ENCODE peak calls at places on chromosomes 16 and 17, in four cellular contexts. D is hepatocyte, K is ascending aorta, C is kidney epithelial cell. L is an unnamed sample.

GRCh38 chr17:71460943-71461342 is 659.9 kb upstream of the SOX9 start:
- DNase-seq in D (peak; percentile 54), K (no peak), C (no peak), L (peak; percentile 21)

GRCh38 chr16:73047536-73048291 is at the start of gene ZFHX3:
- DNase-seq in D (peak; percentile 83), K (no peak), C (no peak), L (peak; percentile 55)

GRCh38 chr17:5580367-5580766 is 3.9 kb downstream of the NLRP1 start:
- DNase-seq in D (no peak), K (no peak), C (no peak), L (no peak)

GRCh38 chr16:11957591-11958395 is 7.2 kb upstream of the TNFRSF17 start:
- DNase-seq in D (no peak), K (no peak), C (no peak), L (no peak)

GRCh38 chr17:5135726-5136579 is 20.1 kb downstream of the USP6 start:
- DNase-seq in D (no peak), K (no peak), C (no peak), L (no peak)

GRCh38 chr17:14209215-14209614 is 27.4 kb downstream of the CDRT15 start:
- DNase-seq in D (peak; percentile 46), K (no peak), C (no peak), L (no peak)

GRCh38 chr17:81865733-81866439 is 5.3 kb downstream of the ARHGDIA start:
- DNase-seq in D (no peak), K (no peak), C (no peak), L (no peak)

GRCh38 chr16:88948781-88949490 is 28.1 kb downstream of the CBFA2T3 start:
- DNase-seq in D (no peak), K (no peak), C (no peak), L (no peak)

GRCh38 chr17:13750783-13751484 is 149.2 kb upstream of the HS3ST3A1 start:
- DNase-seq in D (peak; percentile 38), K (no peak), C (no peak), L (no peak)

GRCh38 chr17:69870091-69870530 is 204.9 kb upstream of the KCNJ16 start:
- DNase-seq in D (no peak), K (no peak), C (peak; percentile 95), L (no peak)

GRCh38 chr17:48296453-48296852 is 133.6 kb downstream of the SKAP1 start:
- DNase-seq in D (no peak), K (no peak), C (no peak), L (no peak)

GRCh38 chr16:85119333-85120005 is 7.2 kb upstream of the CIBAR2 start:
- DNase-seq in D (no peak), K (no peak), C (no peak), L (no peak)

GRCh38 chr16:68698091-68698490 is 39.0 kb upstream of the CDH1 start:
- DNase-seq in D (no peak), K (no peak), C (no peak), L (no peak)

GRCh38 chr16:83701494-83701893 is 106.3 kb upstream of the HSBP1 start:
- DNase-seq in D (peak; percentile 77), K (no peak), C (no peak), L (peak; percentile 3)

GRCh38 chr16:84942786-84943185 is 68.5 kb downstream of the ZDHHC7 start:
- DNase-seq in D (no peak), K (no peak), C (no peak), L (no peak)

GRCh38 chr16:400061-400540 is 1.6 kb upstream of the DECR2 start:
- DNase-seq in D (no peak), K (no peak), C (no peak), L (no peak)

GRCh38 chr16:11743308-11744074 is 834 bp upstream of the TXNDC11 start:
- DNase-seq in D (peak; percentile 44), K (peak; percentile 39), C (no peak), L (peak; percentile 93)

GRCh38 chr16:59201160-59201559 is 467.0 kb upstream of the GOT2 start:
- DNase-seq in D (no peak), K (no peak), C (no peak), L (no peak)

GRCh38 chr17:36728030-36728991 is 126.9 kb downstream of the MRM1 start:
- DNase-seq in D (no peak), K (no peak), C (no peak), L (no peak)

GRCh38 chr17:41629316-41629715 is 4.9 kb upstream of the KRT17 start:
- DNase-seq in D (no peak), K (no peak), C (no peak), L (no peak)

GRCh38 chr17:80762076-80762475 is 217.4 kb downstream of the RPTOR start:
- DNase-seq in D (no peak), K (no peak), C (no peak), L (no peak)

GRCh38 chr16:2089676-2090480 is 42.1 kb downstream of the TSC2 start:
- DNase-seq in D (peak; percentile 7), K (no peak), C (no peak), L (no peak)

GRCh38 chr17:7047566-7047965 is 3.7 kb upstream of the SLC16A11 start:
- DNase-seq in D (no peak), K (no peak), C (no peak), L (no peak)

GRCh38 chr17:74677558-74678466 is 34.9 kb downstream of the CD300LF start:
- DNase-seq in D (peak; percentile 70), K (no peak), C (no peak), L (no peak)

GRCh38 chr17:42670925-42671657 is 5.7 kb downstream of the PLEKHH3 start:
- DNase-seq in D (no peak), K (no peak), C (no peak), L (no peak)

GRCh38 chr17:78534492-78535284 is 42.5 kb downstream of the DNAH17 start:
- DNase-seq in D (no peak), K (no peak), C (no peak), L (no peak)

GRCh38 chr17:80899402-80900268 is 92.0 kb upstream of the CHMP6 start:
- DNase-seq in D (peak; percentile 62), K (no peak), C (no peak), L (peak; percentile 28)

GRCh38 chr17:7119314-7119713 is 4.7 kb upstream of the ASGR2 start:
- DNase-seq in D (no peak), K (no peak), C (no peak), L (no peak)

DNA sequence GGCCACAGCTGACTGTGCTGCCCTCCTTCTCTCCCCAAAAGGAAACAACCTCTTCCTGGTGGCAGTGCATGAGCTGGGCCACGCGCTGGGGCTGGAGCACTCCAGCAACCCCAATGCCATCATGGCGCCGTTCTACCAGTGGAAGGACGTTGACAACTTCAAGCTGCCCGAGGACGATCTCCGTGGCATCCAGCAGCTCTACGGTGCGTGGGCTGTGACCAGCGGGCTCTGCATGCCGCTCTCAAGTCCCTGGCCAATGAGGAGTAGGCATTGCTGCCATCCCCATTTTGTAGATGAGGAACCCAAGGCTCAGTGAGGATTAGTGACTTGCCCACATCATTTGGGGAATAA is 14.9 kb downstream of the MMP15 start:
- DNase-seq in D (no peak), K (no peak), C (no peak), L (no peak)
- H3K4me3 ChIP-seq in D (no peak overlapping the region), K (no peak overlapping the region), C (no peak overlapping the region), L (no peak overlapping the region)

DNA sequence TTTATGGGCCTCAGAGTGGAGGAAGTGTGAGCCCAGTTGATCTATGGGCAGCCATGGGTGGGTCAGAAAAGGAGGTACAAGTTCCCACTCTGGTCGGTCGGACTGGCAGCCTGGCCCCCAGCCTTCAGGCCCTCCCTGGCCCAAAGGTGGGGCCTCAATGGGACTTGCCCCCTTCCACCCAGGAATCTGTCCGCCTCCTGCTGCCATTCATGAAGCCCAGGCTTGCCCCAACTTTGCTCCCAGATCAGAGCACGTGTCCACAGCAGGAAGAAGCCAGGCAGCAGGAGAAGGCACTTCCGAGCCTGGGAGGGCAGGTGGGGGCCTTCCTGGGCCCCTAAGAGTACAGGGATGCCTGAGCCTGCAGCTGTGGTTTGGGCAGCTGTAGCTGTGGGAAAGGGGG is 3.0 kb upstream of the CMTM3 start:
- DNase-seq in D (no peak), K (no peak), C (no peak), L (no peak)
- H3K4me3 ChIP-seq in D (no peak overlapping the region), K (no peak overlapping the region), C (no peak overlapping the region), L (no peak overlapping the region)

DNA sequence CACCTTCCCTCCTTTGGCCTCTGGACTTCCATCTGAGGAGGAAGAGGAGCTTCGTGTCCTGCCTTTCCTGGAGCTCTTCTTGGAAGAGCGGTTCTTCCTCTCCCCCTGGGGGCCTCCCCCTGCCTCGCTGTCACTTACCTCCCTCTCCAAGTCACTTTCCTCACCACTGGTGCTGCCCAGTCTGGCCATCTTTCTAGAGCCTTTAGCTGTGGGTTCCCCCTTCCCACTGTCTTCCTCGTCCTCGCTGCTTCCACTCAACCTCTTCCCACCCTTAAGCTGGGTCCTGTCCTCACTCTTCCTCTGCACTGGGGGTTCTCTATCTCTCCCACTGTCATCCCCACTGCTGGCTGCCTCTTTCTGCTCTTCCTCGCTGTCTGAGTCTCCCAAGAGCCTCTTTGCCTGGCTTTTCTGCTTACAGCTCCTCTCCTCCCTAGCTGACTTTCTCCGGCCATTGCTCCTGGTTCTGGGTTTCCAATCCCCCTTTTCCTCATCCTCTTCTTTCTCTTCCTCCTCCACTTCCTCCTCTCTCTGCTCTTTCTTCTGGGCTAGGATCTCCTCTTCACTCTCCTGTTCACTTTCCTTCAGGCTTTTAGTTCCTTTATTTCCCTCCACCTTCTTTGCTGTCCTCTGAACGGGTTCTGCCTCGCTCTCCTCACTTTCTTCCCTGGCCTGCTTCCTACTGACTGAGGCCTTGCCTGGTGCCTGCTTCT is 1.4 kb downstream of the HIRIP3 start:
- DNase-seq in D (no peak), K (no peak), C (no peak), L (no peak)
- H3K4me3 ChIP-seq in D (no peak overlapping the region), K (peak overlapping the region; percentile 69), C (no peak overlapping the region), L (peak overlapping the region; percentile 90)

GRCh38 chr16:50740747-50741146 is 1.1 kb upstream of the CYLD start:
- DNase-seq in D (no peak), K (no peak), C (no peak), L (no peak)
- H3K4me3 ChIP-seq in D (no peak overlapping the region), K (peak overlapping the region; percentile 60), C (no peak overlapping the region), L (no peak overlapping the region)

GRCh38 chr17:47204722-47205418 is 4.3 kb upstream of the MYL4 start:
- DNase-seq in D (no peak), K (no peak), C (no peak), L (no peak)
- H3K4me3 ChIP-seq in D (no peak overlapping the region), K (peak overlapping the region; percentile 0), C (no peak overlapping the region), L (no peak overlapping the region)

DNA sequence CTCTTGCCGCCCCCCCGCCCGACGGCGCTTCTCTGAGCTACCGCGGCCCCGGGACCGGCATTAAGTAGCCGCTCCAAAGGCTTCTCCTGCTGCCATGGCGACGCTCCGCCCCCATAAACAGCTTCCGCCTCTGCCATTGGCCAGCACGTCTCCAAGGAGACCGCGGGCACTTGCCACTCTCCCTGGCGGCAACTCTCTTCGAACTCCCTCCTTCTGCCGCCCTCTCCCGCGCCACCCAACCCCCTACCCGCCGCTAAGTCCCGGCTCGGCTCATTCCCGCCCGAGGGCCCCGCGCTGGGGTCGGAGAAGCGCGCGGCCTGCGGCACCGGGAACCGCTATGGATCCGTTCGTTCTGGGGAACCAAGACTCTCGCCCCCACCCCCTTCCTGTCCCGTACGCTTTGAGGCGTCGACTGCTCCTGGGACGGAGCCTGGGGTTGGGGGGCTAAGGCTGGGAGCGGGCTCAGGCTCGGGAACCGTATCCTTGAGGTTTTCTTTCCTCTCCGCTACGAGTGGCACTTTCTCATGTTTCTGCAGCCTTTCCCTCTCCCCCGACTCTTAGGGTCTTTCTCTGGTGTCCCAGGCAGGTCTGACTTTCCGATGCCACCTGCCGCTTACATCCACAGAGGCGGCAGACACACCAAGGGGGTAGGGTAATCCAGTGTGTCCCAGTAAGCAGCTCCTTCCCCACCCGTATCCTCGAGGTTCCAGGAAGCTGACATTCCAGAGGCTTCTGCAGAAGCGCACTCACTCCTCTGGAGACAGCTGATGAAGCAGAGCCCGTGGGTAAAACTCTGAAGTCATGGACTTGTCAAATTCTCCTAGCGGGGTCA is at the start of gene FOXJ1:
- DNase-seq in D (peak; percentile 94), K (peak; percentile 56), C (peak; percentile 65), L (peak; percentile 88)
- H3K4me3 ChIP-seq in D (peak within 1 kb of the TSS; percentile 43), K (peak within 1 kb of the TSS; percentile 62), C (peak within 1 kb of the TSS; percentile 39), L (peak within 1 kb of the TSS; percentile 39)

GRCh38 chr16:13883266-13883665 is 36.7 kb upstream of the ERCC4 start:
- DNase-seq in D (no peak), K (no peak), C (no peak), L (no peak)
- H3K4me3 ChIP-seq in D (no peak overlapping the region), K (no peak overlapping the region), C (no peak overlapping the region), L (no peak overlapping the region)